ENCODE peak calls at places on chromosome 12, in six cellular contexts. H is NCI-H82; W is pancreas; P is activated T-helper 1 cell treated with anti-CD3 and anti-CD28 coated beads, Interleukin-2, amount 50 U/mL, for 16 hours; N is C1 segment of cervical spinal cord; D is activated CD8-positive, alpha-beta T cell treated with anti-CD3 and anti-CD28 coated beads for 36 hours. V is an unnamed sample.

GRCh38 chr12:71799105-71799504 is 40.5 kb upstream of the TBC1D15 start:
- DNase-seq in H (no peak), P (no peak), W (no peak), N (no peak), D (no peak), V (no peak)

GRCh38 chr12:22332191-22332590 is 2.3 kb downstream of the ST8SIA1 start:
- DNase-seq in N (no peak), H (no peak), P (no peak), D (no peak), W (no peak), V (no peak)

GRCh38 chr12:47098099-47098498 is 18.3 kb upstream of the AMIGO2 start:
- DNase-seq in W (peak), H (no peak), P (no peak), D (no peak), N (no peak), V (no peak)

GRCh38 chr12:3083949-3084348 is 6.8 kb downstream of the TSPAN9 start:
- DNase-seq in N (no peak), W (no peak), H (peak), D (no peak), P (no peak), V (no peak)

GRCh38 chr12:31773867-31774266 is 45.0 kb upstream of the AMN1 start:
- DNase-seq in N (no peak), H (peak), W (no peak), D (no peak), P (no peak), V (no peak)

GRCh38 chr12:64950899-64951298 is 126.5 kb downstream of the TBC1D30 start:
- DNase-seq in W (no peak), D (no peak), H (no peak), P (no peak), N (no peak), V (no peak)

GRCh38 chr12:91289072-91289471 is 106.5 kb upstream of the DCN start:
- DNase-seq in H (no peak), W (no peak), N (no peak), D (no peak), P (no peak), V (no peak)

GRCh38 chr12:124764451-124764850 is 99.2 kb downstream of the SCARB1 start:
- DNase-seq in W (no peak), D (peak), H (peak), P (no peak), N (no peak), V (no peak)

GRCh38 chr12:101823039-101823438 is 7.7 kb downstream of the GNPTAB start:
- DNase-seq in N (no peak), W (no peak), H (no peak), D (no peak), P (no peak), V (no peak)

GRCh38 chr12:80226576-80226975 is 127.2 kb downstream of the OTOGL start:
- DNase-seq in N (no peak), H (no peak), W (no peak), D (no peak), P (no peak), V (no peak)

GRCh38 chr12:12673296-12673695 is 22.7 kb downstream of the GPR19 start:
- DNase-seq in D (peak), N (no peak), P (no peak), W (no peak), H (no peak), V (no peak)

GRCh38 chr12:29990971-29991370 is 207.2 kb upstream of the TMTC1 start:
- DNase-seq in N (no peak), W (no peak), H (peak), P (no peak), D (no peak), V (no peak)

GRCh38 chr12:1575287-1575798 is 19.0 kb downstream of the FBXL14 start:
- DNase-seq in H (no peak), D (no peak), N (no peak), P (no peak), W (no peak), V (no peak)

GRCh38 chr12:31586703-31587102 is 4.2 kb downstream of the DENND5B start:
- DNase-seq in N (no peak), W (no peak), H (no peak), D (no peak), P (no peak), V (no peak)

GRCh38 chr12:38761636-38762342 is 143.6 kb downstream of the CPNE8 start:
- DNase-seq in N (no peak), H (no peak), W (no peak), D (no peak), P (no peak), V (no peak)

GRCh38 chr12:109179927-109180326 is 63.5 kb downstream of the ACACB start:
- DNase-seq in P (no peak), N (no peak), D (no peak), W (no peak), H (no peak), V (no peak)

GRCh38 chr12:53788892-53789291 is 37.1 kb upstream of the CISTR start:
- DNase-seq in H (no peak), D (no peak), W (no peak), P (no peak), N (no peak), V (no peak)

GRCh38 chr12:100213016-100213891 is 12.6 kb downstream of the ACTR6 start:
- DNase-seq in P (no peak), D (no peak), W (no peak), H (no peak), N (no peak), V (no peak)

GRCh38 chr12:105820407-105821140 is 318.2 kb downstream of the NUAK1 start:
- DNase-seq in D (no peak), H (no peak), P (no peak), W (no peak), N (no peak), V (peak)